ENCODE peak calls at places on chromosomes 5 and 9, in seven cellular contexts. One of them, this sample, is unnamed.

GRCh38 chr5:109788596-109788995 is 98.9 kb downstream of the MAN2A1 start:
- DNase-seq in astrocyte of the spinal cord: no peak
- DNase-seq in GM20000: peak
- DNase-seq in CD14-positive monocyte: no peak
- DNase-seq in AG04450: no peak
- DNase-seq in fibroblast of pulmonary artery: no peak
- DNase-seq in cardiac muscle cell: no peak
- DNase-seq in this sample: no peak

GRCh38 chr5:14807471-14807870 is 64.1 kb downstream of the ANKH start:
- DNase-seq in GM20000: no peak
- DNase-seq in AG04450: no peak
- DNase-seq in astrocyte of the spinal cord: no peak
- DNase-seq in CD14-positive monocyte: no peak
- DNase-seq in fibroblast of pulmonary artery: no peak
- DNase-seq in cardiac muscle cell: no peak
- DNase-seq in this sample: no peak

GRCh38 chr5:158462349-158463114 is 603.6 kb upstream of the CLINT1 start:
- DNase-seq in astrocyte of the spinal cord: no peak
- DNase-seq in GM20000: no peak
- DNase-seq in CD14-positive monocyte: no peak
- DNase-seq in fibroblast of pulmonary artery: no peak
- DNase-seq in AG04450: no peak
- DNase-seq in cardiac muscle cell: no peak
- DNase-seq in this sample: no peak

GRCh38 chr9:124452841-124453585 is 2.8 kb downstream of the ADGRD2 start:
- DNase-seq in astrocyte of the spinal cord: no peak
- DNase-seq in AG04450: no peak
- DNase-seq in cardiac muscle cell: no peak
- DNase-seq in fibroblast of pulmonary artery: no peak
- DNase-seq in CD14-positive monocyte: no peak
- DNase-seq in GM20000: peak
- DNase-seq in this sample: no peak

GRCh38 chr5:113397046-113397445 is 37.7 kb downstream of the TSSK1B start:
- DNase-seq in fibroblast of pulmonary artery: no peak
- DNase-seq in cardiac muscle cell: no peak
- DNase-seq in astrocyte of the spinal cord: no peak
- DNase-seq in CD14-positive monocyte: no peak
- DNase-seq in AG04450: no peak
- DNase-seq in GM20000: no peak
- DNase-seq in this sample: no peak

GRCh38 chr9:35806101-35806500 is 6.0 kb downstream of the SPAG8 start:
- DNase-seq in AG04450: no peak
- DNase-seq in astrocyte of the spinal cord: no peak
- DNase-seq in cardiac muscle cell: no peak
- DNase-seq in fibroblast of pulmonary artery: no peak
- DNase-seq in GM20000: no peak
- DNase-seq in CD14-positive monocyte: no peak
- DNase-seq in this sample: no peak

GRCh38 chr9:34490760-34491159 is 32.0 kb downstream of the ENHO start:
- DNase-seq in cardiac muscle cell: no peak
- DNase-seq in fibroblast of pulmonary artery: no peak
- DNase-seq in GM20000: no peak
- DNase-seq in AG04450: no peak
- DNase-seq in astrocyte of the spinal cord: no peak
- DNase-seq in CD14-positive monocyte: no peak
- DNase-seq in this sample: no peak

GRCh38 chr5:134131165-134131564 is 16.7 kb downstream of the TCF7 start:
- DNase-seq in astrocyte of the spinal cord: no peak
- DNase-seq in fibroblast of pulmonary artery: no peak
- DNase-seq in AG04450: no peak
- DNase-seq in cardiac muscle cell: no peak
- DNase-seq in GM20000: no peak
- DNase-seq in CD14-positive monocyte: no peak
- DNase-seq in this sample: no peak

GRCh38 chr9:38417003-38417965 is 7.0 kb downstream of the IGFBPL1 start:
- DNase-seq in GM20000: peak
- DNase-seq in fibroblast of pulmonary artery: no peak
- DNase-seq in CD14-positive monocyte: no peak
- DNase-seq in astrocyte of the spinal cord: no peak
- DNase-seq in cardiac muscle cell: no peak
- DNase-seq in AG04450: no peak
- DNase-seq in this sample: peak

GRCh38 chr9:37784291-37784639 is 599 bp downstream of the EXOSC3 start:
- DNase-seq in fibroblast of pulmonary artery: no peak
- DNase-seq in astrocyte of the spinal cord: no peak
- DNase-seq in cardiac muscle cell: no peak
- DNase-seq in AG04450: no peak
- DNase-seq in CD14-positive monocyte: no peak
- DNase-seq in GM20000: no peak
- DNase-seq in this sample: no peak

GRCh38 chr5:133041157-133041784 is 10.5 kb upstream of the HSPA4 start:
- DNase-seq in GM20000: no peak
- DNase-seq in astrocyte of the spinal cord: no peak
- DNase-seq in AG04450: no peak
- DNase-seq in CD14-positive monocyte: no peak
- DNase-seq in fibroblast of pulmonary artery: no peak
- DNase-seq in cardiac muscle cell: no peak
- DNase-seq in this sample: no peak

GRCh38 chr9:114372971-114373591 is 14.7 kb downstream of the AKNA start:
- DNase-seq in cardiac muscle cell: peak
- DNase-seq in astrocyte of the spinal cord: no peak
- DNase-seq in AG04450: no peak
- DNase-seq in GM20000: peak
- DNase-seq in CD14-positive monocyte: peak
- DNase-seq in fibroblast of pulmonary artery: no peak
- DNase-seq in this sample: no peak

GRCh38 chr9:18721267-18722079 is 247.5 kb downstream of the ADAMTSL1 start:
- DNase-seq in cardiac muscle cell: no peak
- DNase-seq in CD14-positive monocyte: no peak
- DNase-seq in GM20000: no peak
- DNase-seq in astrocyte of the spinal cord: no peak
- DNase-seq in AG04450: no peak
- DNase-seq in fibroblast of pulmonary artery: no peak
- DNase-seq in this sample: no peak

GRCh38 chr5:147408980-147409379 is 100.9 kb downstream of the DPYSL3 start:
- DNase-seq in AG04450: no peak
- DNase-seq in astrocyte of the spinal cord: no peak
- DNase-seq in cardiac muscle cell: no peak
- DNase-seq in fibroblast of pulmonary artery: no peak
- DNase-seq in GM20000: no peak
- DNase-seq in CD14-positive monocyte: no peak
- DNase-seq in this sample: no peak

GRCh38 chr5:180898621-180899246 is at the start of gene BTNL8:
- DNase-seq in astrocyte of the spinal cord: no peak
- DNase-seq in CD14-positive monocyte: no peak
- DNase-seq in GM20000: no peak
- DNase-seq in fibroblast of pulmonary artery: no peak
- DNase-seq in cardiac muscle cell: no peak
- DNase-seq in AG04450: no peak
- DNase-seq in this sample: no peak

GRCh38 chr5:9544502-9545300 is 1.2 kb downstream of the SEMA5A start:
- DNase-seq in astrocyte of the spinal cord: peak
- DNase-seq in CD14-positive monocyte: no peak
- DNase-seq in cardiac muscle cell: peak
- DNase-seq in AG04450: peak
- DNase-seq in fibroblast of pulmonary artery: peak
- DNase-seq in GM20000: peak
- DNase-seq in this sample: peak

DNA sequence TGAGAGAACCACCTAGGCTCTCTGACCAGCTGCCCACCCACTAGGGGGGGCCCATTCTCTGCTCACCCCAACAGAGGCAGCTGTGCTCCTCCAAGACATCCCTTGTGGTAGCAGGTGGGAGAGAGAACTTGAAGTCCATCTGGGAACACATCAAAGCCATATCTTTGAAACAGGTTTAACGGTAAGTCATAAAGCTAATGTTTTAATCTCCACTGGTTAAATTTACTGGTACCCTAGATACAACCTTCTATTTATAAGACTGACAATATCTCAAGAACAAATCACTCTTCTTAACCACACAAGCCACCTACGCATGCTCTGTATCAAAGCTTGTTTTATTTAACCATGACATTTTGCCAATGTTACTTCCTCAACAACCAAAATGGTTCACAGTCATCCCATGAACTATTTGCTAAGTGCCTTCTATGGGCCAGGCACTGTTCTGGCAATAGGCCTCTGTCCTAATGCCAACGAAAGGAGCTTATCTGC is 20.4 kb downstream of the AUH start:
- DNase-seq in fibroblast of pulmonary artery: no peak
- DNase-seq in AG04450: no peak
- DNase-seq in CD14-positive monocyte: no peak
- DNase-seq in GM20000: no peak
- DNase-seq in astrocyte of the spinal cord: no peak
- DNase-seq in cardiac muscle cell: no peak
- DNase-seq in this sample: no peak
- TF ChIP-seq CTCF in fibroblast of pulmonary artery: no peak
- TF ChIP-seq CTCF in AG04450: no peak
- TF ChIP-seq CTCF in CD14-positive monocyte: no peak
- TF ChIP-seq CTCF in GM20000: no peak
- TF ChIP-seq CTCF in astrocyte of the spinal cord: no peak
- TF ChIP-seq CTCF in cardiac muscle cell: no peak
- TF ChIP-seq CTCF in this sample: no peak

GRCh38 chr5:24855485-24855884 is 210.7 kb upstream of the CDH10 start:
- DNase-seq in AG04450: no peak
- DNase-seq in fibroblast of pulmonary artery: no peak
- DNase-seq in CD14-positive monocyte: no peak
- DNase-seq in astrocyte of the spinal cord: no peak
- DNase-seq in GM20000: no peak
- DNase-seq in cardiac muscle cell: no peak
- DNase-seq in this sample: no peak
- TF ChIP-seq CTCF in AG04450: no peak
- TF ChIP-seq CTCF in fibroblast of pulmonary artery: no peak
- TF ChIP-seq CTCF in CD14-positive monocyte: no peak
- TF ChIP-seq CTCF in astrocyte of the spinal cord: no peak
- TF ChIP-seq CTCF in GM20000: no peak
- TF ChIP-seq CTCF in cardiac muscle cell: no peak
- TF ChIP-seq CTCF in this sample: no peak

GRCh38 chr5:92676120-92676838 is 904.7 kb downstream of the NR2F1-AS1 start:
- DNase-seq in cardiac muscle cell: no peak
- DNase-seq in CD14-positive monocyte: no peak
- DNase-seq in AG04450: no peak
- DNase-seq in fibroblast of pulmonary artery: no peak
- DNase-seq in astrocyte of the spinal cord: no peak
- DNase-seq in GM20000: no peak
- DNase-seq in this sample: no peak

GRCh38 chr5:92676839-92677197 is 904.2 kb downstream of the NR2F1-AS1 start:
- DNase-seq in GM20000: no peak
- DNase-seq in fibroblast of pulmonary artery: no peak
- DNase-seq in AG04450: no peak
- DNase-seq in astrocyte of the spinal cord: no peak
- DNase-seq in CD14-positive monocyte: no peak
- DNase-seq in cardiac muscle cell: no peak
- DNase-seq in this sample: no peak

GRCh38 chr5:92674322-92674721 is 906.7 kb downstream of the NR2F1-AS1 start:
- DNase-seq in fibroblast of pulmonary artery: no peak
- DNase-seq in CD14-positive monocyte: no peak
- DNase-seq in GM20000: no peak
- DNase-seq in astrocyte of the spinal cord: no peak
- DNase-seq in AG04450: no peak
- DNase-seq in cardiac muscle cell: no peak
- DNase-seq in this sample: no peak

GRCh38 chr5:92678576-92679105 is 902.4 kb downstream of the NR2F1-AS1 start:
- DNase-seq in astrocyte of the spinal cord: no peak
- DNase-seq in fibroblast of pulmonary artery: peak
- DNase-seq in GM20000: no peak
- DNase-seq in cardiac muscle cell: peak
- DNase-seq in CD14-positive monocyte: no peak
- DNase-seq in AG04450: no peak
- DNase-seq in this sample: no peak
- TF ChIP-seq CTCF in astrocyte of the spinal cord: peak
- TF ChIP-seq CTCF in fibroblast of pulmonary artery: peak
- TF ChIP-seq CTCF in GM20000: no peak
- TF ChIP-seq CTCF in cardiac muscle cell: peak
- TF ChIP-seq CTCF in CD14-positive monocyte: no peak
- TF ChIP-seq CTCF in AG04450: peak
- TF ChIP-seq CTCF in this sample: peak

GRCh38 chr9:70578720-70579119 is 164.3 kb upstream of the KLF9 start:
- DNase-seq in GM20000: no peak
- DNase-seq in AG04450: no peak
- DNase-seq in CD14-positive monocyte: no peak
- DNase-seq in astrocyte of the spinal cord: no peak
- DNase-seq in fibroblast of pulmonary artery: no peak
- DNase-seq in cardiac muscle cell: no peak
- DNase-seq in this sample: no peak
- TF ChIP-seq CTCF in GM20000: peak
- TF ChIP-seq CTCF in AG04450: no peak
- TF ChIP-seq CTCF in CD14-positive monocyte: no peak
- TF ChIP-seq CTCF in astrocyte of the spinal cord: no peak
- TF ChIP-seq CTCF in fibroblast of pulmonary artery: no peak
- TF ChIP-seq CTCF in cardiac muscle cell: no peak
- TF ChIP-seq CTCF in this sample: no peak